ENCODE peak calls at places on chromosomes 16 and 17, in five cellular contexts. E is CD4-positive, CD25-positive, alpha-beta regulatory T cell; J is OCI-LY7; G is astrocyte; Z is K562. X is an unnamed sample.

GRCh38 chr16:52545157-52545543 is 1.8 kb downstream of the TOX3 start:
- DNase-seq in J (no peak), G (no peak), Z (no peak), E (no peak), X (no peak)

GRCh38 chr17:44872131-44872768 is 24.6 kb downstream of the HIGD1B start:
- DNase-seq in Z (no peak), G (no peak), E (no peak), J (no peak), X (no peak)

GRCh38 chr17:74276561-74277009 is 2.6 kb downstream of the DNAI2 start:
- DNase-seq in E (no peak), G (no peak), Z (no peak), J (no peak), X (no peak)

GRCh38 chr17:8698142-8699050 is 46.2 kb downstream of the CCDC42 start:
- DNase-seq in Z (peak; percentile 44), J (no peak), E (no peak), G (peak; percentile 82), X (peak; percentile 95)

GRCh38 chr17:73533127-73533526 is 111.1 kb downstream of the SDK2 start:
- DNase-seq in E (no peak), Z (no peak), G (no peak), J (no peak), X (no peak)

GRCh38 chr17:8857919-8858318 is 9.6 kb downstream of the PIK3R6 start:
- DNase-seq in Z (no peak), G (peak; percentile 64), E (peak; percentile 60), J (peak; percentile 84), X (no peak)

GRCh38 chr17:45782889-45783592 is 1.1 kb upstream of the CRHR1 start:
- DNase-seq in Z (peak; percentile 77), J (no peak), G (no peak), E (peak; percentile 13), X (peak; percentile 65)

GRCh38 chr16:57167951-57168350 is 17.9 kb downstream of the PSME3IP1 start:
- DNase-seq in Z (no peak), E (peak; percentile 84), G (peak; percentile 69), J (peak; percentile 84), X (peak; percentile 67)

GRCh38 chr17:59357929-59358328 is 26.5 kb downstream of the YPEL2 start:
- DNase-seq in Z (no peak), G (peak; percentile 77), E (no peak), J (no peak), X (no peak)

GRCh38 chr17:21129023-21129681 is 2.4 kb downstream of the DHRS7B start:
- DNase-seq in J (no peak), G (peak; percentile 16), Z (no peak), E (no peak), X (peak; percentile 54)

GRCh38 chr16:82456683-82457082 is 170.1 kb upstream of the CDH13 start:
- DNase-seq in Z (peak; percentile 73), G (peak; percentile 41), J (peak; percentile 54), E (peak; percentile 30), X (peak; percentile 80)

GRCh38 chr17:48444531-48445247 is 14.7 kb upstream of the SKAP1 start:
- DNase-seq in J (peak; percentile 45), Z (no peak), G (no peak), E (peak; percentile 55), X (no peak)

GRCh38 chr17:32567511-32567910 is 80.7 kb downstream of the CDK5R1 start:
- DNase-seq in J (no peak), E (no peak), Z (no peak), G (no peak), X (no peak)

GRCh38 chr17:32565401-32565800 is 78.6 kb downstream of the CDK5R1 start:
- DNase-seq in Z (no peak), J (no peak), E (no peak), G (no peak), X (no peak)

GRCh38 chr17:32567086-32567485 is 80.3 kb downstream of the CDK5R1 start:
- DNase-seq in E (no peak), Z (no peak), G (no peak), J (no peak), X (no peak)

GRCh38 chr17:32564325-32564724 is 77.5 kb downstream of the CDK5R1 start:
- DNase-seq in Z (no peak), G (no peak), E (no peak), J (no peak), X (no peak)

DNA sequence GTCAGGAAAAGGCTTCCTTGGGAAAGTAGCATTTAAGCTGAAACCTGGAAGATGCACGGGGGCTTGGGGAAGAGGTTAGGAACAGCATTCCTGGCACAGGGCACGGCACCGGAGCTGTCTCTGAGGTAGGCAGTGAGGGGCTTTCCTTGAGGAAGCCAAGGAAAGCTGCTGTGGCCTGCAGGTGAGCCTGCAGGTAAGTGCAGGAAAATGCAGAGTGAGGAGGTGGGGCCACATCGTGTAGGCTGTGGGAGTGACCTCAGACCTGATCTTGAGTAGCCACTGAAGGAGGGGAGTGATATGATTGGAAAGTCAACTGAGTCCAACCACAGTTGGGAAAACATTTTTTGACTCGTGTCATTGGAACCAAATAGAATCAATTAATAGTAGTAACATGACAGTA is 79.5 kb downstream of the CDK5R1 start:
- DNase-seq in G (no peak), J (no peak), E (no peak), Z (no peak), X (no peak)
- H3K4me1 ChIP-seq in G (peaks cover 6% of the 10 kb centered on the region), J (no peaks in the 10 kb centered on the region), E (no peaks in the 10 kb centered on the region), Z (no peaks in the 10 kb centered on the region), X (no peaks in the 10 kb centered on the region)

GRCh38 chr17:81406117-81406953 is 11.1 kb downstream of the BAHCC1 start:
- DNase-seq in Z (no peak), E (no peak), J (no peak), G (no peak), X (no peak)

GRCh38 chr17:81404557-81405165 is 9.4 kb downstream of the BAHCC1 start:
- DNase-seq in G (no peak), Z (no peak), J (peak; percentile 35), E (no peak), X (no peak)

GRCh38 chr17:81403040-81403467 is 7.8 kb downstream of the BAHCC1 start:
- DNase-seq in E (no peak), Z (no peak), G (no peak), J (no peak), X (peak; percentile 59)

GRCh38 chr17:81403671-81404534 is 8.6 kb downstream of the BAHCC1 start:
- DNase-seq in E (no peak), G (no peak), J (no peak), Z (no peak), X (no peak)

DNA sequence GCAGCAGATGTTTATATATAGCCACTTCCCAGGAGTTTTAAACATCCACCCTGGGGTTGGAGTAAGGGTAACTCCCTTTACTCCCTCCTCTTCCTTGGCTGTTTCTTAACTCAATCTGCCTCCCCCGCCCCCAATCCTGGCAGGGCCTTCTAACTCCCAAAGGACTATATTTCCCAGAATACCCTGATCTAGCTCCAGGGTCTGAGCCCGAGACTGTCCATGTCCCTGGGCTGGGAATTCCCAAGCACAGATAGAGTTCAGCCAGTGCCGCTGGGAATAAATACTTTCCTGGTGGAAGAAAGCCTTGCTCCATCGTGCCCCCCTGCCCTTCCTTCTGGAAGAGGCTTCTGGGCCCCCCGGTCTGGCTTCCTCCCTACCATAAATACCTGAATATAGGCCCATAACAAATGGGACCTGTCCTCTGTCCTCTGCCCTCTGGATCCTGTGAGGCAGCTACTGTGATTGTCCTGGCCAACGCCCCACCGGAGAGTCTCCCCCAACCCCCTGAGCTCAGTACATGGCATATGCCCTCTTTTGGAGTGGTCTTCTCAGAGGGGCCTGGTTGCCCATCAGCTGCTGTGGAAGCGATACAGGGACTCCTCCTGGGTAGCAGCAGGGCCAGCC is 10.2 kb downstream of the BAHCC1 start:
- DNase-seq in J (no peak), E (no peak), Z (no peak), G (no peak), X (no peak)
- H3K4me1 ChIP-seq in J (peaks cover 11% of the 10 kb centered on the region), E (peaks cover 4% of the 10 kb centered on the region), Z (peaks cover 81% of the 10 kb centered on the region), G (peaks cover 39% of the 10 kb centered on the region), X (peaks cover 67% of the 10 kb centered on the region)

GRCh38 chr17:34607917-34608316 is 28.5 kb downstream of the TMEM132E start:
- DNase-seq in J (no peak), E (no peak), G (no peak), Z (no peak), X (no peak)

GRCh38 chr17:34609210-34609609 is 29.8 kb downstream of the TMEM132E start:
- DNase-seq in J (no peak), Z (no peak), E (no peak), G (no peak), X (no peak)

GRCh38 chr17:34613064-34614019 is 34.0 kb downstream of the TMEM132E start:
- DNase-seq in J (no peak), G (no peak), E (no peak), Z (peak; percentile 46), X (peak; percentile 4)

GRCh38 chr17:34610038-34610437 is 30.7 kb downstream of the TMEM132E start:
- DNase-seq in E (no peak), G (no peak), J (no peak), Z (no peak), X (no peak)

GRCh38 chr17:34610506-34610905 is 31.1 kb downstream of the TMEM132E start:
- DNase-seq in G (no peak), Z (no peak), E (no peak), J (no peak), X (no peak)
- H3K4me1 ChIP-seq in G (no peaks in the 10 kb centered on the region), Z (peaks cover 4% of the 10 kb centered on the region), E (no peaks in the 10 kb centered on the region), J (no peaks in the 10 kb centered on the region), X (peaks cover 14% of the 10 kb centered on the region)

GRCh38 chr17:50190278-50191069 is 11.0 kb downstream of the COL1A1 start:
- DNase-seq in Z (no peak), E (no peak), J (no peak), G (peak; percentile 57), X (no peak)
- H3K4me1 ChIP-seq in Z (peaks cover 5% of the 10 kb centered on the region), E (no peaks in the 10 kb centered on the region), J (no peaks in the 10 kb centered on the region), G (peaks cover 82% of the 10 kb centered on the region), X (no peaks in the 10 kb centered on the region)

GRCh38 chr16:29821663-29822115 is 1.4 kb downstream of the MVP start:
- DNase-seq in E (no peak), Z (no peak), G (peak; percentile 85), J (no peak), X (peak; percentile 83)
- H3K4me1 ChIP-seq in E (peaks cover 91% of the 10 kb centered on the region), Z (peaks cover 47% of the 10 kb centered on the region), G (peaks cover 66% of the 10 kb centered on the region), J (peaks cover 47% of the 10 kb centered on the region), X (peaks cover 4% of the 10 kb centered on the region)